ENCODE peak calls at places on chromosome 19, in six cellular contexts. G is activated naive CD4-positive, alpha-beta T cell treated with Interleukin-2 at 50 U/mL for 16 hours; A is T-helper 17 cell; S is T-helper 2 cell; C is stimulated activated naive CD8-positive, alpha-beta T cell treated with anti-CD3 and anti-CD28 coated beads, Interleukin-15, Interleukin-2, amounts not matched to agents 100 U/mL and 50 U/mL, for 24 hours; D is NCI-H446 treated with DMSO at 0.1 percent for 48 hours. Q is an unnamed sample.
A peak's percentile ranks its signal among the peaks of the same experiment; 100 is the strongest.

GRCh38 chr19:45322311-45322710 is 364 bp downstream of the CKM start:
- DNase-seq in C (no peak), D (no peak), A (no peak), S (no peak), G (no peak), Q (no peak)

GRCh38 chr19:33639034-33639681 is 17.4 kb downstream of the CHST8 start:
- DNase-seq in C (no peak), D (no peak), S (no peak), A (no peak), G (no peak), Q (no peak)

GRCh38 chr19:6765738-6766356 is 1.4 kb downstream of the SH2D3A start:
- DNase-seq in S (no peak), D (no peak), A (no peak), C (no peak), G (no peak), Q (peak; percentile 94)

GRCh38 chr19:19461671-19462622 is 53.4 kb downstream of the TSSK6 start:
- DNase-seq in D (no peak), S (no peak), C (peak; percentile 49), A (no peak), G (no peak), Q (no peak)

GRCh38 chr19:43305642-43306041 is 36.3 kb upstream of the PSG9 start:
- DNase-seq in S (no peak), G (no peak), A (no peak), C (no peak), D (no peak), Q (no peak)

GRCh38 chr19:46147791-46148288 is at the start of gene IGFL2:
- DNase-seq in C (peak; percentile 6), A (no peak), D (no peak), G (no peak), S (no peak), Q (no peak)

GRCh38 chr19:41792513-41793413 is 3.6 kb upstream of the CEACAM3 start:
- DNase-seq in D (no peak), C (peak; percentile 68), G (peak; percentile 53), A (peak; percentile 53), S (peak; percentile 49), Q (peak; percentile 98)

GRCh38 chr19:39827216-39827615 is 6.7 kb downstream of the DYRK1B start:
- DNase-seq in S (no peak), C (no peak), G (no peak), D (no peak), A (no peak), Q (no peak)

GRCh38 chr19:18470153-18470552 is 32.2 kb upstream of the ISYNA1 start:
- DNase-seq in D (no peak), G (no peak), C (peak; percentile 49), A (no peak), S (no peak), Q (peak; percentile 32)

GRCh38 chr19:50658438-50659317 is 9.4 kb downstream of the C19orf81 start:
- DNase-seq in A (no peak), C (peak; percentile 85), D (no peak), S (peak; percentile 72), G (peak; percentile 37), Q (peak; percentile 94)

GRCh38 chr19:13835791-13836723 is 40.8 kb downstream of the ZSWIM4 start:
- DNase-seq in C (no peak), A (peak; percentile 33), S (no peak), G (no peak), D (no peak), Q (no peak)

GRCh38 chr19:34428549-34429285 is 536 bp downstream of the UBA2 start:
- DNase-seq in C (no peak), D (no peak), S (peak; percentile 56), G (no peak), A (peak; percentile 12), Q (peak; percentile 9)

GRCh38 chr19:39342647-39343305 is 555 bp downstream of the SAMD4B start:
- DNase-seq in G (no peak), C (no peak), S (no peak), D (no peak), A (no peak), Q (no peak)

GRCh38 chr19:3047307-3048189 is 14.7 kb downstream of the TLE5 start:
- DNase-seq in A (peak; percentile 45), D (peak; percentile 61), C (peak; percentile 65), S (peak; percentile 68), G (peak; percentile 70), Q (no peak)